ENCODE peak calls at places on chromosomes 5 and 9, in ten cellular contexts. C, E, T, O, G, S, L, Q, W and X are unnamed samples.

GRCh38 chr9:36207016-36207415 is 16.3 kb downstream of the CLTA start:
- DNase-seq in C (peak; percentile 55), E (no peak), T (no peak), O (no peak), G (peak; percentile 70), S (no peak), L (no peak), Q (no peak), W (no peak), X (no peak)

GRCh38 chr5:174849426-174849825 is 125.0 kb downstream of the MSX2 start:
- DNase-seq in C (no peak), E (no peak), T (no peak), O (no peak), G (no peak), S (no peak), L (no peak), Q (no peak), W (no peak), X (no peak)

GRCh38 chr5:122385286-122385685 is 73.2 kb downstream of the SNCAIP start:
- DNase-seq in C (no peak), E (no peak), T (no peak), O (no peak), G (no peak), S (no peak), L (no peak), Q (no peak), W (no peak), X (no peak)

GRCh38 chr5:61591859-61592258 is 259.8 kb downstream of the ZSWIM6 start:
- DNase-seq in C (no peak), E (no peak), T (no peak), O (no peak), G (no peak), S (no peak), L (no peak), Q (no peak), W (no peak), X (no peak)

GRCh38 chr5:122458278-122458872 is 146.3 kb downstream of the SNCAIP start:
- DNase-seq in C (peak; percentile 33), E (peak; percentile 38), T (no peak), O (no peak), G (no peak), S (peak; percentile 29), L (no peak), Q (peak; percentile 49), W (peak; percentile 15), X (peak; percentile 27)

GRCh38 chr5:136434795-136435194 is 69.5 kb upstream of the TRPC7 start:
- DNase-seq in C (no peak), E (no peak), T (no peak), O (no peak), G (no peak), S (no peak), L (no peak), Q (no peak), W (no peak), X (no peak)

GRCh38 chr9:127955294-127956015 is 17.8 kb upstream of the DPM2 start:
- DNase-seq in C (peak; percentile 57), E (peak; percentile 80), T (no peak), O (peak; percentile 68), G (peak; percentile 41), S (no peak), L (peak; percentile 93), Q (peak; percentile 51), W (no peak), X (no peak)

GRCh38 chr9:96140401-96141180 is 161.4 kb downstream of the HSD17B3 start:
- DNase-seq in C (no peak), E (no peak), T (no peak), O (no peak), G (no peak), S (no peak), L (no peak), Q (peak; percentile 22), W (peak; percentile 3), X (no peak)

GRCh38 chr5:15383469-15383868 is 116.5 kb upstream of the FBXL7 start:
- DNase-seq in C (peak; percentile 22), E (no peak), T (no peak), O (no peak), G (peak; percentile 12), S (peak; percentile 28), L (no peak), Q (peak; percentile 42), W (peak; percentile 27), X (peak; percentile 38)

GRCh38 chr5:177470759-177471536 is 2.5 kb downstream of the DBN1 start:
- DNase-seq in C (peak; percentile 78), E (no peak), T (no peak), O (no peak), G (peak; percentile 75), S (no peak), L (no peak), Q (no peak), W (no peak), X (no peak)

GRCh38 chr5:27020965-27021364 is 17.4 kb downstream of the CDH9 start:
- DNase-seq in C (peak; percentile 34), E (no peak), T (no peak), O (no peak), G (peak; percentile 8), S (peak; percentile 35), L (no peak), Q (no peak), W (peak; percentile 3), X (peak; percentile 52)

GRCh38 chr5:39005566-39006232 is 68.5 kb downstream of the RICTOR start:
- DNase-seq in C (peak; percentile 35), E (peak; percentile 6), T (no peak), O (no peak), G (no peak), S (peak; percentile 25), L (no peak), Q (no peak), W (peak; percentile 10), X (peak; percentile 24)

GRCh38 chr5:106957336-106957735 is 713.4 kb downstream of the EFNA5 start:
- DNase-seq in C (no peak), E (no peak), T (no peak), O (no peak), G (no peak), S (no peak), L (no peak), Q (no peak), W (no peak), X (no peak)

GRCh38 chr9:94860678-94861588 is 134.4 kb downstream of the AOPEP start:
- DNase-seq in C (peak; percentile 86), E (peak; percentile 94), T (peak; percentile 75), O (no peak), G (peak; percentile 100), S (peak; percentile 40), L (peak; percentile 59), Q (no peak), W (peak; percentile 97), X (no peak)

GRCh38 chr9:136821333-136822031 is 13.7 kb downstream of the RABL6 start:
- DNase-seq in C (peak; percentile 20), E (no peak), T (no peak), O (no peak), G (peak; percentile 55), S (peak; percentile 48), L (no peak), Q (peak; percentile 75), W (no peak), X (peak; percentile 37)
- H3K4me3 ChIP-seq in C (peak overlapping the region; percentile 16), E (no peak overlapping the region), T (no peak overlapping the region), O (peak overlapping the region; percentile 45), G (no peak overlapping the region), S (peak overlapping the region; percentile 8), L (peak overlapping the region; percentile 41), Q (peak overlapping the region; percentile 53), W (no peak overlapping the region), X (peak overlapping the region; percentile 2)

GRCh38 chr9:87108639-87109038 is 161.3 kb upstream of the GAS1 start:
- DNase-seq in C (peak; percentile 34), E (no peak), T (no peak), O (peak; percentile 66), G (no peak), S (no peak), L (no peak), Q (no peak), W (no peak), X (no peak)

GRCh38 chr9:87111010-87111409 is 163.7 kb upstream of the GAS1 start:
- DNase-seq in C (peak; percentile 15), E (no peak), T (no peak), O (no peak), G (no peak), S (no peak), L (no peak), Q (no peak), W (no peak), X (no peak)

GRCh38 chr9:87109851-87110250 is 162.5 kb upstream of the GAS1 start:
- DNase-seq in C (peak; percentile 88), E (no peak), T (no peak), O (no peak), G (peak; percentile 43), S (peak; percentile 32), L (no peak), Q (no peak), W (peak; percentile 77), X (peak; percentile 53)

GRCh38 chr9:87109182-87109581 is 161.9 kb upstream of the GAS1 start:
- DNase-seq in C (peak; percentile 78), E (no peak), T (no peak), O (no peak), G (peak; percentile 12), S (no peak), L (no peak), Q (no peak), W (peak; percentile 40), X (peak; percentile 28)

DNA sequence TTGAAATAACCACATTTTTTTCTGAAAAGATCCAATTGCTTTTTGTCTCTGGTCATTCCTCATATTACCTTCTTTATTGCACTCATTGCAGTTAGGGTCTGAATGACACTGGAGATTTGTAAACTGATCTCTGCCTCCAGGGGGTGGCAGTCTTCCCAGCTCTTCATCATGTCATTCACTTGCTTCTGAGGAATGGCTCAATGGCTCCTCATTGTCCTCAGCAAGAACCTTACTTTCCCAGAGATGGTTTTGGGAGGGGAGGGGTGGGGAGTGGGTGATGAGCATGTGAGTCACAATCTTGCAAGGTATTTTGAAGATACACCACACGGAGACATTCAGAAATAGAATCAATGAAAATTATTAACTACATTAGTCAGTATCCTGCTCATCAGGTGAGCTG is 159.8 kb upstream of the GAS1 start:
- DNase-seq in C (peak; percentile 69), E (peak; percentile 26), T (no peak), O (no peak), G (no peak), S (no peak), L (no peak), Q (peak; percentile 53), W (no peak), X (no peak)
- TF ChIP-seq CTCF in C (peak; percentile 24), E (no peak), T (peak; percentile 22), O (no peak), G (no peak), S (peak; percentile 19), L (no peak), Q (peak; percentile 41), W (no peak), X (no peak)

GRCh38 chr9:134882204-134882785 is 1.7 kb downstream of the FCN2 start:
- DNase-seq in C (no peak), E (no peak), T (no peak), O (no peak), G (no peak), S (no peak), L (no peak), Q (no peak), W (no peak), X (no peak)
- H3K4me3 ChIP-seq in C (no peak overlapping the region), E (no peak overlapping the region), T (no peak overlapping the region), O (no peak overlapping the region), G (no peak overlapping the region), S (no peak overlapping the region), L (no peak overlapping the region), Q (no peak overlapping the region), W (no peak overlapping the region), X (no peak overlapping the region)

DNA sequence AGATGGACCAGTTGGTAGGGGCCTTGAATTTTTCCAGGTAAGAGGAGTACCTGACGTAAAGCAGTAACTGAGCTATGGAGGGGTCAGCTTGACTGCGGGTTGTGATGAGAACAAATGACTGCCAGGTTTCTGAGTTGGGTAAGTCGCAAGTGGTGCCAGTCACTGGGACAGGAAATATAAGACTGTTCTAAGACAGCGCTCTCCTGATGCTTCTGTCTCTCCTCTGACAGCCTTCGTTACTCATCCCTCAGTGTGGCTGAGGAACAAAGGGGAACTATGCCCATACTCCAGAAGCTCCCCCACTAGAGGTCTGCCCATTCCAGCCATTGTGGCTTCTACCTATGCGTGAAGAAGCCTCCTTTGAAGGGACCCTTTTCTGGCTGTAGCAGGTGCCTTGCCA is 13.3 kb downstream of the CAVIN4 start:
- DNase-seq in C (no peak), E (no peak), T (no peak), O (no peak), G (no peak), S (no peak), L (no peak), Q (no peak), W (no peak), X (no peak)
- TF ChIP-seq CTCF in C (no peak), E (no peak), T (no peak), O (no peak), G (no peak), S (no peak), L (no peak), Q (no peak), W (no peak), X (no peak)